ENCODE peak calls at places on chromosomes 5 and 9, in six cellular contexts. A is AG08395; Z is aorta; V is CD8-positive, alpha-beta memory T cell; U is Peyer's patch; T is RCC 7860. E is an unnamed sample.

GRCh38 chr9:96854073-96854876 is at the start of gene ZNF782:
- DNase-seq in A (peak), Z (peak), V (peak), U (peak), T (peak), E (peak)

GRCh38 chr9:129469188-129469987 is 151.5 kb downstream of the C9orf50 start:
- DNase-seq in A (no peak), Z (no peak), V (no peak), U (no peak), T (no peak), E (no peak)

GRCh38 chr9:33263131-33263935 is 1.2 kb downstream of the BAG1 start:
- DNase-seq in A (peak), Z (no peak), V (no peak), U (no peak), T (peak), E (peak)

GRCh38 chr5:96256795-96257470 is 176.1 kb downstream of the PCSK1 start:
- DNase-seq in A (peak), Z (no peak), V (no peak), U (no peak), T (peak), E (peak)

GRCh38 chr5:127930311-127930710 is 153.3 kb upstream of the SLC12A2 start:
- DNase-seq in A (peak), Z (no peak), V (no peak), U (no peak), T (peak), E (peak)

GRCh38 chr5:127936439-127936972 is 147.1 kb upstream of the SLC12A2 start:
- DNase-seq in A (no peak), Z (no peak), V (peak), U (no peak), T (no peak), E (no peak)

GRCh38 chr9:100101608-100102007 is 2.6 kb downstream of the INVS start:
- DNase-seq in A (no peak), Z (no peak), V (no peak), U (no peak), T (no peak), E (no peak)

GRCh38 chr5:154712518-154713437 is 42.4 kb upstream of the LARP1 start:
- DNase-seq in A (no peak), Z (no peak), V (no peak), U (peak), T (no peak), E (peak)

GRCh38 chr5:159799701-159800100 is 116.6 kb upstream of the ADRA1B start:
- DNase-seq in A (no peak), Z (no peak), V (no peak), U (no peak), T (no peak), E (no peak)

GRCh38 chr5:74239268-74239667 is 401.3 kb downstream of the ENC1 start:
- DNase-seq in A (no peak), Z (no peak), V (no peak), U (no peak), T (no peak), E (no peak)

GRCh38 chr9:14578030-14578429 is 115.2 kb downstream of the ZDHHC21 start:
- DNase-seq in A (no peak), Z (no peak), V (no peak), U (no peak), T (no peak), E (no peak)

GRCh38 chr5:115544371-115545064 is at the start of gene FEM1C:
- DNase-seq in A (peak), Z (peak), V (peak), U (peak), T (peak), E (peak)

GRCh38 chr5:177552839-177553455 is 1.4 kb downstream of the FAM193B start:
- DNase-seq in A (peak), Z (no peak), V (no peak), U (no peak), T (no peak), E (peak)

GRCh38 chr5:124670672-124671592 is 75.5 kb downstream of the ZNF608 start:
- DNase-seq in A (no peak), Z (no peak), V (no peak), U (no peak), T (no peak), E (no peak)

GRCh38 chr5:151758430-151759241 is at the start of gene ATOX1:
- DNase-seq in A (peak), Z (peak), V (peak), U (peak), T (peak), E (peak)

GRCh38 chr9:4167040-4167671 is 132.7 kb downstream of the GLIS3 start:
- DNase-seq in A (peak), Z (no peak), V (no peak), U (no peak), T (no peak), E (no peak)

GRCh38 chr5:94025788-94026473 is 284.5 kb upstream of the POU5F2 start:
- DNase-seq in A (no peak), Z (no peak), V (no peak), U (peak), T (no peak), E (no peak)

GRCh38 chr9:134784612-134785305 is 95.9 kb upstream of the FCN2 start:
- DNase-seq in A (no peak), Z (no peak), V (no peak), U (no peak), T (no peak), E (peak)

GRCh38 chr5:149264432-149265069 is 7.1 kb upstream of the AFAP1L1 start:
- DNase-seq in A (no peak), Z (peak), V (peak), U (no peak), T (no peak), E (no peak)

GRCh38 chr9:123544007-123544827 is 188.2 kb downstream of the CRB2 start:
- DNase-seq in A (peak), Z (no peak), V (no peak), U (no peak), T (peak), E (peak)

GRCh38 chr5:167999182-167999581 is 292.3 kb upstream of the WWC1 start:
- DNase-seq in A (no peak), Z (no peak), V (no peak), U (no peak), T (no peak), E (no peak)

GRCh38 chr5:757931-758697 is 26.4 kb downstream of the ZDHHC11B start:
- DNase-seq in A (no peak), Z (peak), V (peak), U (peak), T (no peak), E (no peak)

GRCh38 chr9:107094370-107094769 is 188.7 kb upstream of the RAD23B start:
- DNase-seq in A (no peak), Z (no peak), V (no peak), U (no peak), T (no peak), E (no peak)

GRCh38 chr9:121743441-121744001 is 92.1 kb downstream of the DAB2IP start:
- DNase-seq in A (peak), Z (peak), V (no peak), U (peak), T (peak), E (peak)

E was measured in myocyte.